ENCODE peak calls at places on chromosomes 1 and 21, in nine cellular contexts. C is A172; P is GM13977; V is astrocyte of the cerebellum; H is omental fat pad; M is foreskin fibroblast; N is Caki2; G is stimulated activated CD8-positive, alpha-beta memory T cell treated with anti-CD3 and anti-CD28 coated beads, Interleukin-4, amount 100 ng/mL, for 24 hours; U is GM20000. X is an unnamed sample.
A peak's percentile ranks its signal among the peaks of the same experiment; 100 is the strongest.

GRCh38 chr1:197374428-197374827 is 106.4 kb downstream of the CRB1 start:
- DNase-seq in P (no peak), G (no peak), C (no peak), H (no peak), U (no peak), N (no peak), V (no peak), M (no peak), X (no peak)

GRCh38 chr1:77824083-77824482 is 44.6 kb downstream of the MIGA1 start:
- DNase-seq in C (peak; percentile 58), G (no peak), N (peak; percentile 24), P (no peak), V (no peak), H (no peak), U (no peak), M (peak; percentile 79), X (no peak)

GRCh38 chr1:92446990-92447681 is 39.6 kb downstream of the GFI1 start:
- DNase-seq in M (no peak), V (no peak), P (no peak), G (no peak), U (no peak), H (no peak), C (no peak), N (no peak), X (no peak)

GRCh38 chr1:152109231-152109997 is 5.8 kb downstream of the TCHH start:
- DNase-seq in C (no peak), M (peak; percentile 49), G (no peak), H (no peak), N (no peak), P (no peak), V (no peak), U (no peak), X (no peak)

GRCh38 chr1:231266811-231267322 is 25.9 kb downstream of the GNPAT start:
- DNase-seq in G (no peak), N (no peak), V (no peak), M (no peak), C (no peak), H (no peak), P (no peak), U (no peak), X (no peak)

GRCh38 chr1:161088587-161089110 is 709 bp downstream of the NECTIN4 start:
- DNase-seq in N (no peak), M (peak; percentile 77), H (no peak), P (no peak), U (no peak), V (no peak), C (peak; percentile 73), G (no peak), X (no peak)

GRCh38 chr1:159177273-159177907 is 6.0 kb downstream of the CADM3 start:
- DNase-seq in G (no peak), C (peak; percentile 78), N (peak; percentile 74), V (peak; percentile 80), M (peak; percentile 70), P (peak; percentile 62), H (no peak), U (peak; percentile 70), X (no peak)

GRCh38 chr1:58779837-58780585 is 3.8 kb downstream of the JUN start:
- DNase-seq in M (peak; percentile 87), P (no peak), G (no peak), V (no peak), N (peak; percentile 42), C (peak; percentile 68), U (no peak), H (no peak), X (peak; percentile 83)

GRCh38 chr1:85322655-85323054 is 46.2 kb upstream of the BCL10 start:
- DNase-seq in M (peak; percentile 60), U (no peak), H (no peak), G (no peak), N (no peak), V (no peak), P (no peak), C (no peak), X (no peak)

GRCh38 chr21:27171704-27172103 is 204.8 kb upstream of the ADAMTS5 start:
- DNase-seq in V (no peak), G (no peak), P (no peak), N (no peak), C (no peak), H (no peak), U (no peak), M (peak; percentile 81), X (no peak)

GRCh38 chr1:210377934-210378333 is 49.2 kb downstream of the HHAT start:
- DNase-seq in C (peak; percentile 44), P (no peak), H (no peak), N (no peak), G (no peak), M (peak; percentile 74), U (no peak), V (no peak), X (no peak)

GRCh38 chr1:66552829-66553228 is 18.9 kb downstream of the SGIP1 start:
- DNase-seq in G (no peak), U (no peak), N (no peak), M (no peak), P (no peak), C (no peak), V (no peak), H (no peak), X (no peak)

GRCh38 chr1:90821793-90822359 is 104.8 kb upstream of the BARHL2 start:
- DNase-seq in P (no peak), H (no peak), N (no peak), M (no peak), G (no peak), U (no peak), C (no peak), V (no peak), X (no peak)

GRCh38 chr1:3441449-3441848 is 13.0 kb upstream of the ARHGEF16 start:
- DNase-seq in V (no peak), P (no peak), C (no peak), M (no peak), H (no peak), G (no peak), N (no peak), U (no peak), X (no peak)

GRCh38 chr1:22376976-22377375 is 74.7 kb upstream of the ZBTB40 start:
- DNase-seq in V (no peak), N (no peak), H (no peak), U (no peak), G (no peak), M (peak; percentile 8), P (no peak), C (no peak), X (no peak)

GRCh38 chr21:14923468-14923867 is 141.3 kb downstream of the NRIP1 start:
- DNase-seq in P (no peak), H (no peak), U (no peak), V (peak; percentile 59), G (no peak), N (no peak), M (peak; percentile 62), C (no peak), X (no peak)

GRCh38 chr1:56390540-56390867 is 188.9 kb downstream of the PLPP3 start:
- DNase-seq in M (no peak), U (no peak), V (no peak), P (no peak), H (no peak), G (no peak), N (no peak), C (no peak), X (no peak)

GRCh38 chr1:77834771-77835334 is 53.6 kb upstream of the NEXN start:
- DNase-seq in G (no peak), V (no peak), U (no peak), P (no peak), N (peak; percentile 41), H (no peak), M (peak; percentile 69), C (peak; percentile 40), X (no peak)

GRCh38 chr1:154635162-154635561 is 27.2 kb upstream of the ADAR start:
- DNase-seq in V (no peak), G (no peak), H (no peak), M (no peak), U (no peak), C (no peak), P (no peak), N (no peak), X (no peak)

GRCh38 chr1:27342391-27342777 is 562 bp downstream of the SYTL1 start:
- DNase-seq in U (no peak), P (no peak), C (no peak), H (no peak), M (no peak), N (no peak), V (no peak), G (no peak), X (no peak)

GRCh38 chr21:42855143-42855936 is 24.0 kb downstream of the WDR4 start:
- DNase-seq in U (no peak), H (no peak), M (no peak), P (no peak), N (no peak), C (no peak), V (no peak), G (no peak), X (no peak)

GRCh38 chr1:241622708-241623107 is 17.5 kb downstream of the CHML start:
- DNase-seq in C (no peak), M (no peak), G (no peak), V (no peak), U (no peak), N (no peak), P (no peak), H (no peak), X (no peak)

GRCh38 chr1:3350441-3351261 is 103.8 kb upstream of the ARHGEF16 start:
- DNase-seq in P (no peak), V (no peak), N (no peak), G (no peak), U (no peak), C (no peak), H (no peak), M (peak; percentile 44), X (peak; percentile 93)

GRCh38 chr1:64664287-64664686 is 80.6 kb upstream of the RAVER2 start:
- DNase-seq in C (no peak), G (no peak), N (no peak), U (no peak), P (no peak), M (no peak), H (no peak), V (no peak), X (no peak)

GRCh38 chr1:199302554-199302953 is 663.7 kb downstream of the PTPRC start:
- DNase-seq in G (no peak), H (no peak), U (no peak), V (no peak), M (peak; percentile 62), P (no peak), C (peak; percentile 51), N (no peak), X (no peak)

X was measured in ascending aorta.